ENCODE peak calls at places on chromosomes 2 and 18, in ten cellular contexts. S, O, C, L, N, P, E, K, A and T are unnamed samples.

GRCh38 chr2:63506350-63506749 is 81.9 kb downstream of the WDPCP start:
- DNase-seq in A (no peak), O (no peak), L (no peak), S (no peak), E (no peak), P (no peak), C (no peak), K (no peak), N (no peak), T (no peak)

GRCh38 chr18:13540783-13541182 is 185.6 kb downstream of the FAM210A start:
- DNase-seq in N (no peak), P (peak), L (no peak), A (no peak), S (no peak), K (no peak), C (no peak), O (no peak), E (no peak), T (no peak)

GRCh38 chr2:102057502-102058292 is 65.9 kb downstream of the IL1R2 start:
- DNase-seq in K (peak), N (peak), S (no peak), L (peak), O (no peak), P (no peak), A (no peak), C (peak), E (no peak), T (no peak)

GRCh38 chr2:182594286-182594685 is 121.8 kb upstream of the DNAJC10 start:
- DNase-seq in S (no peak), C (no peak), P (no peak), O (no peak), L (no peak), K (peak), E (no peak), A (no peak), N (no peak), T (no peak)

GRCh38 chr2:101679801-101680487 is 17.6 kb upstream of the MAP4K4 start:
- DNase-seq in E (no peak), S (no peak), L (no peak), N (no peak), C (no peak), P (no peak), K (no peak), O (no peak), A (no peak), T (no peak)

GRCh38 chr2:231394201-231395141 is 1.0 kb upstream of the B3GNT7 start:
- DNase-seq in O (no peak), N (no peak), L (peak), S (no peak), A (peak), P (no peak), K (no peak), C (no peak), E (no peak), T (no peak)

GRCh38 chr2:237280937-237281336 is 133.0 kb downstream of the COL6A3 start:
- DNase-seq in L (no peak), C (no peak), O (no peak), N (no peak), K (peak), E (no peak), P (no peak), A (no peak), S (no peak), T (no peak)

GRCh38 chr2:222753251-222753824 is 81.9 kb downstream of the MOGAT1 start:
- DNase-seq in K (peak), A (no peak), C (peak), E (peak), L (no peak), S (no peak), N (no peak), P (no peak), O (no peak), T (no peak)

GRCh38 chr2:37871453-37872191 is 53.5 kb upstream of the RMDN2 start:
- DNase-seq in E (no peak), N (no peak), C (no peak), P (no peak), A (no peak), S (no peak), K (peak), L (no peak), O (no peak), T (no peak)

GRCh38 chr2:74658516-74658915 is 4.5 kb downstream of the SEMA4F start:
- DNase-seq in O (no peak), P (no peak), A (no peak), S (no peak), N (no peak), L (no peak), E (no peak), C (no peak), K (peak), T (no peak)

GRCh38 chr2:181354626-181355025 is 102.6 kb upstream of the ITGA4 start:
- DNase-seq in E (no peak), L (no peak), N (no peak), C (no peak), K (peak), S (no peak), O (no peak), A (peak), P (no peak), T (no peak)

GRCh38 chr2:176652300-176653182 is 383.3 kb downstream of the MTX2 start:
- DNase-seq in L (no peak), P (no peak), N (no peak), C (peak), O (no peak), K (peak), A (peak), S (peak), E (peak), T (no peak)

GRCh38 chr2:121591199-121591598 is 58.1 kb downstream of the CLASP1 start:
- DNase-seq in K (no peak), S (no peak), A (no peak), E (no peak), L (no peak), P (no peak), C (no peak), O (no peak), N (no peak), T (no peak)

GRCh38 chr2:232132179-232132578 is 170.7 kb downstream of the DIS3L2 start:
- DNase-seq in C (no peak), L (no peak), S (no peak), E (no peak), A (no peak), N (no peak), K (no peak), P (no peak), O (no peak), T (no peak)

GRCh38 chr2:55857766-55858165 is 65.8 kb downstream of the EFEMP1 start:
- DNase-seq in C (no peak), L (no peak), P (no peak), A (no peak), N (no peak), K (no peak), O (no peak), E (peak), S (no peak), T (no peak)

GRCh38 chr2:48471048-48471474 is 58.9 kb upstream of the STON1 start:
- DNase-seq in K (peak), E (peak), N (no peak), L (no peak), A (peak), P (no peak), C (peak), O (no peak), S (peak), T (no peak)

GRCh38 chr2:202609381-202610145 is 25.2 kb upstream of the FAM117B start:
- DNase-seq in S (no peak), E (peak), K (no peak), O (peak), L (no peak), C (no peak), N (no peak), P (no peak), A (no peak), T (no peak)

GRCh38 chr2:86807462-86808275 is 17.0 kb upstream of the CD8A start:
- DNase-seq in S (peak), K (no peak), O (peak), P (peak), L (peak), E (peak), C (peak), N (no peak), A (peak), T (peak)

GRCh38 chr2:126227250-126227649 is 428.7 kb upstream of the GYPC start:
- DNase-seq in O (no peak), L (no peak), P (no peak), C (no peak), S (no peak), N (no peak), A (peak), K (no peak), E (no peak), T (no peak)

GRCh38 chr2:235716875-235717496 is 223.1 kb downstream of the AGAP1 start:
- DNase-seq in S (no peak), K (peak), P (no peak), C (no peak), N (no peak), A (no peak), L (no peak), E (no peak), O (no peak), T (peak)

GRCh38 chr18:58934356-58934755 is 69.7 kb downstream of the ZNF532 start:
- DNase-seq in C (no peak), O (no peak), K (no peak), A (no peak), N (no peak), E (no peak), P (no peak), S (no peak), L (no peak), T (no peak)

GRCh38 chr18:8719192-8719591 is 13.8 kb downstream of the MTCL1 start:
- DNase-seq in A (no peak), L (no peak), O (no peak), E (no peak), N (no peak), K (no peak), P (no peak), C (no peak), S (no peak), T (no peak)

GRCh38 chr2:25672500-25673169 is 742 bp downstream of the DTNB start:
- DNase-seq in K (peak), C (peak), P (no peak), A (peak), L (peak), S (no peak), N (peak), E (peak), O (peak), T (peak)

GRCh38 chr2:70516596-70516995 is 37.0 kb downstream of the TGFA start:
- DNase-seq in K (no peak), C (no peak), L (no peak), N (peak), P (no peak), S (no peak), A (peak), E (no peak), O (no peak), T (no peak)

GRCh38 chr2:134782792-134783191 is 55.6 kb upstream of the ACMSD start:
- DNase-seq in N (no peak), A (no peak), L (no peak), C (no peak), E (no peak), S (peak), K (peak), P (no peak), O (no peak), T (no peak)

GRCh38 chr2:74516070-74516633 is 1.9 kb downstream of the TLX2 start:
- DNase-seq in O (peak), S (no peak), L (no peak), C (peak), E (no peak), N (peak), A (no peak), P (peak), K (peak), T (peak)

GRCh38 chr2:66334237-66335054 is 100.5 kb upstream of the MEIS1 start:
- DNase-seq in O (no peak), C (no peak), S (no peak), K (no peak), L (no peak), A (peak), P (no peak), E (no peak), N (no peak), T (no peak)

GRCh38 chr2:69192176-69192945 is 179.4 kb downstream of the ANTXR1 start:
- DNase-seq in S (no peak), K (no peak), A (no peak), O (peak), P (no peak), L (no peak), N (no peak), C (no peak), E (no peak), T (no peak)

GRCh38 chr2:117858892-117859531 is 44.5 kb downstream of the DDX18 start:
- DNase-seq in P (peak), A (no peak), K (no peak), C (no peak), N (no peak), S (no peak), L (no peak), E (no peak), O (no peak), T (no peak)

GRCh38 chr2:60516383-60516811 is 37.1 kb downstream of the BCL11A start:
- DNase-seq in P (no peak), A (peak), O (no peak), C (no peak), S (no peak), K (peak), E (no peak), L (no peak), N (peak), T (no peak)

GRCh38 chr2:23524261-23524706 is 139.3 kb downstream of the KLHL29 start:
- DNase-seq in C (peak), K (peak), O (no peak), E (peak), S (peak), L (peak), P (peak), A (no peak), N (peak), T (no peak)

GRCh38 chr2:215417400-215417951 is 18.4 kb downstream of the FN1 start:
- DNase-seq in S (no peak), O (no peak), P (no peak), K (no peak), A (peak), C (no peak), L (no peak), E (no peak), N (no peak), T (no peak)

GRCh38 chr2:29066271-29066860 is 8.0 kb downstream of the PCARE start:
- DNase-seq in N (no peak), E (no peak), O (no peak), P (no peak), L (no peak), C (no peak), S (no peak), A (no peak), K (peak), T (no peak)

GRCh38 chr2:80086831-80087230 is 217.7 kb downstream of the LRRTM1 start:
- DNase-seq in L (no peak), C (no peak), E (no peak), N (no peak), K (peak), S (no peak), P (no peak), A (no peak), O (no peak), T (no peak)

GRCh38 chr2:76679025-76679396 is 843.2 kb downstream of the LRRTM4 start:
- DNase-seq in L (no peak), C (no peak), E (no peak), S (no peak), A (no peak), P (no peak), K (no peak), N (no peak), O (no peak), T (no peak)

GRCh38 chr18:24503182-24503581 is 42.7 kb downstream of the HRH4 start:
- DNase-seq in L (no peak), P (no peak), S (no peak), O (no peak), C (no peak), A (no peak), E (no peak), N (no peak), K (no peak), T (no peak)

GRCh38 chr2:32558492-32558891 is 69.4 kb upstream of the TTC27 start:
- DNase-seq in N (no peak), A (no peak), P (no peak), K (no peak), S (no peak), E (no peak), C (no peak), L (no peak), O (no peak), T (no peak)

GRCh38 chr2:37570773-37571570 is 100.5 kb downstream of the CDC42EP3 start:
- DNase-seq in E (no peak), L (no peak), C (no peak), A (peak), S (no peak), O (no peak), N (no peak), P (no peak), K (peak), T (no peak)

GRCh38 chr2:159995038-159995437 is 67.4 kb downstream of the PLA2R1 start:
- DNase-seq in L (no peak), A (no peak), E (no peak), O (no peak), P (no peak), K (no peak), S (no peak), N (no peak), C (no peak), T (no peak)

GRCh38 chr2:159988412-159988970 is 73.9 kb downstream of the PLA2R1 start:
- DNase-seq in S (no peak), E (no peak), A (no peak), N (no peak), L (no peak), K (no peak), P (no peak), O (no peak), C (no peak), T (no peak)

GRCh38 chr2:159987136-159987535 is 75.3 kb downstream of the PLA2R1 start:
- DNase-seq in S (no peak), P (no peak), N (no peak), E (no peak), O (no peak), C (no peak), A (no peak), L (no peak), K (no peak), T (no peak)

GRCh38 chr2:159984034-159984433 is 78.4 kb downstream of the PLA2R1 start:
- DNase-seq in N (no peak), E (no peak), L (no peak), K (no peak), P (no peak), A (no peak), O (no peak), S (no peak), C (no peak), T (no peak)

GRCh38 chr2:159989249-159989648 is 73.2 kb downstream of the PLA2R1 start:
- DNase-seq in K (no peak), L (no peak), S (no peak), N (no peak), C (no peak), E (no peak), P (no peak), A (no peak), O (no peak), T (no peak)
- TF ChIP-seq CTCF in K (no peak), L (no peak), S (no peak), N (no peak), C (no peak), E (no peak), P (no peak), A (no peak), O (no peak), T (no peak)

GRCh38 chr2:217943379-217944321 is 59.1 kb downstream of the TNS1 start:
- DNase-seq in S (peak), P (peak), N (peak), E (peak), C (peak), L (peak), A (peak), O (peak), K (peak), T (peak)
- TF ChIP-seq POLR2A in S (no peak), P (peak), N (peak), E (peak), C (no peak), L (peak), A (peak), O (peak), K (peak), T (peak)

GRCh38 chr2:203809084-203809521 is 58.5 kb upstream of the CTLA4 start:
- DNase-seq in S (no peak), K (peak), N (no peak), E (no peak), L (no peak), C (no peak), P (no peak), O (no peak), A (no peak), T (no peak)
- TF ChIP-seq CTCF in S (no peak), K (no peak), N (no peak), E (no peak), L (no peak), C (no peak), P (no peak), O (no peak), A (no peak), T (no peak)

GRCh38 chr18:11947214-11948119 is 33.8 kb upstream of the IMPA2 start:
- DNase-seq in S (peak), N (peak), C (peak), K (peak), A (peak), L (peak), E (peak), O (peak), P (peak), T (peak)
- TF ChIP-seq POLR2A in S (no peak), N (peak), C (no peak), K (no peak), A (no peak), L (peak), E (peak), O (peak), P (peak), T (no peak)

DNA sequence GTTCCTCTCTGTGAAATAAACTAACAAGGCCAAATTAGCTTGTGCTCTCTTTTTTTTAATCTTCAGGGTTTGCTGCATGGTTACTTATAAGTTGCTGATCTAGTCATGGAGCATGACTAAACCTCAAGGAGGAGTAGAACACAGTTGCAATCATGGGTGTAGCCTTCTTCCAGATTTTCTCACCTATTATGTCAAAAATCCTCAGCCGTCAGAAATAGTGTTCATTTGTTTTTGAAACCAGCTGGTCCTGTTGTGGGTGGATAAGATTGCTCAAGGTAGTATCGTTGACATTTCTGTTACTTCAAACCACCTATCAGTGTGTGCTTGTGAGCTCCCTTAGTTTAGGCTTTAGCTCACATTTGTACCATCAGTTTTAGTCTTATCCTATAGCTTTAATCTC is 11.2 kb downstream of the RELCH start:
- DNase-seq in K (no peak), C (no peak), L (no peak), P (no peak), N (no peak), O (no peak), E (no peak), A (no peak), S (no peak), T (no peak)
- TF ChIP-seq CTCF in K (no peak), C (no peak), L (no peak), P (no peak), N (no peak), O (no peak), E (no peak), A (no peak), S (no peak), T (no peak)

DNA sequence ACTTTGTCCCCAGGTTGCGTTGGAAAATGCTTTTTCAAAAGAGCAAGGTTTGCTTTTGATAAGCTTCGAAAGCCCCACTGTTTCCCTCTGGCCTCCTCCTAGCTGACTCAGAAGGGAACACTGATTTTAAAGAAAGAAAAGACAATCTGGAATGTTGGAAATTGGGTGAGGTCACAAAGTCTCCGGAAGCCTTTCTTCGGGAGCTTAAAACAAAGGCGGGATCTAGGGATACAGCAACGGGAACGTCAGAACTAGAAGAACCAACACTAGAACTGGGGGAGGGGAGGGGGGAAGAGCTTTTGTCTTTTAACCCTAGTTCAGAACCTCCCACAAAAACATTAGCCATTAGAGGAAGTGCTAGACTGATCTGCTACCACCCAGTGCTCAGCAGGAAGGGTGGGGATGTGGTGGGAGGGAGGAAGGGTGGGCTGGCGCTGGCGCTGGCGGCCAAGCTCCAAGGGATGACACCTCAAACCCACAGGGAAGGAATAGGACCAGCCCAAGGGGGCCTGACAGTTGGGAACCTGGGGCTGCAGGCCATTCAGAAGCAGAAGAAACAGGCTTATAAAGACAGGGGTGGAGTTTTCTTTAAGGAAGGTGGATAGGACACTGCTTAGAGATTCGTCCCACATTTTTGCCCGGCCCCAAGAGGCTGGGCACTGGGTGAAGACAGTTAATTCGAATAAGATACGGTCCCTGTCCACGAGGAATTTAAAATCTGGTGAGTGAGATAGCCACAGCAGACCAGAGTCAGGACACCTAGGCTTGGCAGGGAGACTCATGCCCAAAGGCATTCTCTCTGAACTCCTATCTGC is 1.7 kb downstream of the TMSB10 start:
- DNase-seq in P (peak), N (peak), K (peak), E (no peak), A (peak), O (peak), L (peak), S (peak), C (peak), T (peak)
- TF ChIP-seq POLR2A in P (peak), N (peak), K (peak), E (peak), A (peak), O (peak), L (no peak), S (peak), C (no peak), T (no peak)

GRCh38 chr2:40244251-40245010 is 207.5 kb downstream of the SLC8A1 start:
- DNase-seq in P (no peak), O (peak), N (peak), E (peak), A (peak), K (peak), S (peak), C (peak), L (peak), T (no peak)
- TF ChIP-seq CTCF in P (no peak), O (peak), N (peak), E (peak), A (peak), K (peak), S (peak), C (no peak), L (no peak), T (no peak)